ENCODE peak calls at places on chromosome 2, in five cellular contexts. M, A, I, S and E are unnamed samples.

GRCh38 chr2:150234787-150235512 is 252.5 kb downstream of the RND3 start:
- DNase-seq in M (peak), A (no peak), I (peak), S (peak), E (peak)

GRCh38 chr2:146123714-146124113 is 1603.8 kb upstream of the ZEB2 start:
- DNase-seq in M (no peak), A (no peak), I (no peak), S (no peak), E (peak)

GRCh38 chr2:105836341-105836740 is 91.6 kb downstream of the NCK2 start:
- DNase-seq in M (no peak), A (no peak), I (no peak), S (no peak), E (no peak)

GRCh38 chr2:3604207-3604877 is 9.4 kb downstream of the COLEC11 start:
- DNase-seq in M (no peak), A (no peak), I (no peak), S (no peak), E (peak)

GRCh38 chr2:83633435-83633834 is 825.6 kb downstream of the SUCLG1 start:
- DNase-seq in M (no peak), A (no peak), I (peak), S (no peak), E (no peak)

GRCh38 chr2:60577884-60578283 is 24.4 kb upstream of the BCL11A start:
- DNase-seq in M (no peak), A (no peak), I (no peak), S (no peak), E (no peak)

GRCh38 chr2:101263377-101263800 is 10.7 kb downstream of the CNOT11 start:
- DNase-seq in M (no peak), A (no peak), I (no peak), S (no peak), E (no peak)

GRCh38 chr2:27638023-27638637 is 9.3 kb downstream of the GPN1 start:
- DNase-seq in M (no peak), A (no peak), I (peak), S (peak), E (no peak)

GRCh38 chr2:205376071-205376470 is 306.2 kb upstream of the NRP2 start:
- DNase-seq in M (no peak), A (no peak), I (peak), S (no peak), E (no peak)